ENCODE peak calls at places on chromosomes 5 and 9, in seven cellular contexts. S is A549, H is spleen, M is gastrocnemius medialis, Z is transverse colon, I is body of pancreas, R is H1. A is an unnamed sample. For H3K4me1, the result is how much of the 10 kb centered on the place peaks cover.

GRCh38 chr5:122639852-122640251 is 135.0 kb upstream of the SNX2 start:
- DNase-seq in M (no peak), S (no peak), I (no peak), H (no peak), Z (no peak), R (no peak), A (no peak)

GRCh38 chr5:3007577-3007976 is 256.1 kb upstream of the IRX2 start:
- DNase-seq in M (no peak), H (no peak), Z (no peak), I (no peak), S (no peak), R (no peak), A (no peak)

GRCh38 chr9:14433841-14434511 is 120.0 kb upstream of the NFIB start:
- DNase-seq in S (peak), R (no peak), Z (no peak), I (peak), H (no peak), M (no peak), A (no peak)

GRCh38 chr5:96079075-96079474 is 117.4 kb upstream of the ELL2 start:
- DNase-seq in Z (no peak), H (no peak), S (peak), R (no peak), I (no peak), M (no peak), A (no peak)

GRCh38 chr9:114737118-114737517 is 55.1 kb upstream of the TEX48 start:
- DNase-seq in I (no peak), S (no peak), M (no peak), R (no peak), Z (no peak), H (no peak), A (no peak)

GRCh38 chr9:133786371-133786753 is 48.2 kb upstream of the SARDH start:
- DNase-seq in I (no peak), M (no peak), R (no peak), H (peak), S (no peak), Z (peak), A (no peak)

GRCh38 chr9:134059661-134060395 is 8.0 kb downstream of the BRD3 start:
- DNase-seq in I (no peak), Z (peak), S (no peak), H (peak), R (no peak), M (no peak), A (no peak)

GRCh38 chr9:114096041-114096511 is 3.0 kb downstream of the KIF12 start:
- DNase-seq in S (no peak), M (no peak), H (peak), R (no peak), I (no peak), Z (no peak), A (no peak)

GRCh38 chr5:122515709-122516431 is 203.8 kb downstream of the SNCAIP start:
- DNase-seq in S (peak), Z (peak), R (peak), M (no peak), H (no peak), I (peak), A (peak)

GRCh38 chr9:112771359-112772214 is 21.0 kb downstream of the SNX30 start:
- DNase-seq in H (no peak), R (no peak), S (no peak), Z (no peak), M (no peak), I (no peak), A (no peak)

GRCh38 chr9:81613002-81613750 is 76.2 kb downstream of the TLE1 start:
- DNase-seq in I (no peak), H (no peak), S (no peak), M (peak), Z (peak), R (no peak), A (no peak)

GRCh38 chr9:101229606-101230005 is 155.2 kb downstream of the BAAT start:
- DNase-seq in R (no peak), Z (no peak), I (no peak), S (no peak), H (no peak), M (no peak), A (no peak)

GRCh38 chr9:2013688-2014087 is 1.5 kb upstream of the SMARCA2 start:
- DNase-seq in M (no peak), H (no peak), Z (no peak), I (no peak), R (no peak), S (no peak), A (no peak)

GRCh38 chr9:33164138-33164809 is 2.9 kb downstream of the B4GALT1 start:
- DNase-seq in R (no peak), I (no peak), Z (peak), M (no peak), H (no peak), S (no peak), A (no peak)

GRCh38 chr9:33167084-33167948 is at the start of gene B4GALT1:
- DNase-seq in S (peak), R (peak), H (peak), M (peak), Z (peak), I (peak), A (peak)

GRCh38 chr9:33163433-33164137 is 3.6 kb downstream of the B4GALT1 start:
- DNase-seq in R (no peak), S (no peak), I (no peak), M (no peak), Z (no peak), H (peak), A (no peak)

GRCh38 chr9:33166263-33167083 is 663 bp downstream of the B4GALT1 start:
- DNase-seq in M (no peak), H (no peak), Z (peak), R (no peak), I (no peak), S (no peak), A (no peak)

DNA sequence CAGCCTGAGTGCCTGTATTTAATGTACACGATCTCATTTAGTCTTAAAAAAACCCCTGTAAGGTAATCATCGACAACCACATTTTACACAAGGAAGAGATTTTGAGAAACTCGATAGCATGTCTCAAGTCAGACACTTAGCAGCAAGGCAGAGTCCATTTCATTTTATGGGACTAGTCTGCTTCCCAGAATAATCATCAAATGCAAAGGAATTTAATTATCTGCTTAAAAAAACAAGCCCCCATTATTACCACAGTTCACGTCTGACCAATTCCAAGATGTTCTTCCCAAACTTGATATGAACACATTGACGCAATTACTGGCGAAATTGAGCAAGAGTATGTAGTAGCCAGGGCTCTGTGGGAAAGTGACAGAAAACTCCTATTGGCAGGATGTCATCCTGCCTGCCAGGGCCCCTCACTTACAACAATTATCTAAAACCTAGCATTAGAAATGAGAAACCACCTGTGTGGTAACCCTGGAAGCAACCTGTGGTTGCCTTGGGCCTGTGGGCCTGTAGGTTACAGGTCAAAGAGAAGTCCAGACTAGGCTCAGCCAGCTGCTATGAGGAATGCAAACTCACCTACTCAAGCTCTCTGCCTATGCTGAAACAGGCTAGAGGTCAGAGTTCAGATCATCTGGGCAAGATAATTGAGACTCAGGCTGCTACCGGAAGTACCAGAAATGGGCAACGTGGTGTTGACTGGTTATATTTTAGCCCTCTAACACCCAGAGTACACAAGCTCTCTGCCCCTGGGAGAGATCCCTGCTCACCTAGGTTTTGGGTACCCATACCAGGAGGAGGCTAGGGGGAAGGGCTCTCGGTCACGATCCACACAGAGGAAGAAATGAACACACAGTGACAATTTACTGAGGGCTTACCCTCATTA is 1.6 kb downstream of the B4GALT1 start:
- DNase-seq in R (no peak), H (peak), S (peak), M (peak), Z (peak), I (peak), A (peak)
- TF ChIP-seq POLR2A in R (no peak), H (peak), S (no peak), M (peak), Z (peak), I (no peak), A (no peak)

GRCh38 chr9:88949961-88950340 is 41.3 kb upstream of the S1PR3 start:
- DNase-seq in R (no peak), M (no peak), Z (no peak), I (no peak), S (peak), H (no peak), A (no peak)
- H3K4me1 ChIP-seq in R (under half), M (under half), Z (under half), I (under half), S (under half), H (under half), A (under half)

DNA sequence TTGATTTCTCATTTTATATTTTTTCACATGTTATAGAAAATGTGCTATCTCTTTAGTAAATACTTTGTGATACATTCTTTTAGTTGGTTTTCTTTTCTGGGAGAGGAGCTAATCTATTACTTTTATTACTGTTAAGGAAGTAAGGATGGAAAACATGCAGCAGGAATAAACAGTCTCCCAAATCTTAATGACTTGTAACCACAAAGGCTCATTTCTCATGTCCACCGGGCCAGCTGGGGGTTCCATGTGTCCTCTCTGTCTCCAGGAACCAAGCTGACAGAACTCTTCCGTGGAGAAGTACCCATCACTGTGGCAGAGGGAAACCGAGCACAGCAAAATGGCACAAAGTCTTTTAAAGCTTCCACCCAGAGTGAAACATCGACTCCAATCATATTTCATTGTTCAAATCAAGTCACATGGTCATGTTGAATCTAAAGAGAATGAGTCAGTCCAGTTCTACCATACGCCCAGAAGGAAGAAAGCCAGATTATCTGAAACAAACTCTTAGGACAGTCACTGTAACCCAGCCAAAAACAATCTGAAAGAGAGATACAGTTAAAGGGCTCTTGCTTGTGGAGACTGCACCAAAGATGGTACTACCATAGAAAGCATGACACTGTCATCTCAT is 97.1 kb upstream of the CDH6 start:
- DNase-seq in H (no peak), S (no peak), Z (no peak), R (no peak), I (no peak), M (no peak), A (no peak)
- H3K4me3 ChIP-seq in H (no peak), S (no peak), Z (no peak), R (no peak), I (no peak), M (no peak), A (no peak)

GRCh38 chr9:3237121-3237520 is 288.7 kb downstream of the RFX3 start:
- DNase-seq in Z (no peak), R (no peak), M (no peak), H (no peak), I (no peak), S (no peak), A (no peak)

GRCh38 chr9:3235497-3235896 is 290.3 kb downstream of the RFX3 start:
- DNase-seq in M (no peak), S (no peak), H (no peak), I (no peak), Z (no peak), R (no peak), A (no peak)

GRCh38 chr9:3240651-3241268 is 285.0 kb downstream of the RFX3 start:
- DNase-seq in R (peak), Z (peak), I (peak), M (peak), S (peak), H (peak), A (peak)

GRCh38 chr9:3239240-3239639 is 286.6 kb downstream of the RFX3 start:
- DNase-seq in I (no peak), M (no peak), H (no peak), Z (no peak), R (no peak), S (no peak), A (peak)

GRCh38 chr9:3238241-3238640 is 287.6 kb downstream of the RFX3 start:
- DNase-seq in M (no peak), S (no peak), Z (no peak), R (no peak), H (no peak), I (no peak), A (no peak)
- TF ChIP-seq POLR2A in M (no peak), S (no peak), Z (no peak), R (no peak), H (no peak), I (no peak), A (no peak)

GRCh38 chr9:135889564-135890189 is 17.7 kb downstream of the CAMSAP1 start:
- DNase-seq in Z (no peak), I (no peak), S (no peak), M (no peak), R (no peak), H (no peak), A (no peak)

GRCh38 chr9:135890190-135890861 is 17.0 kb downstream of the CAMSAP1 start:
- DNase-seq in I (no peak), M (no peak), Z (no peak), H (peak), R (no peak), S (no peak), A (peak)

GRCh38 chr9:135893104-135893503 is 14.2 kb downstream of the CAMSAP1 start:
- DNase-seq in S (no peak), I (no peak), M (no peak), H (no peak), Z (no peak), R (no peak), A (no peak)

GRCh38 chr9:135888766-135889394 is 18.5 kb downstream of the CAMSAP1 start:
- DNase-seq in R (no peak), H (no peak), I (no peak), M (no peak), Z (no peak), S (no peak), A (peak)

GRCh38 chr9:135890896-135891631 is 16.3 kb downstream of the CAMSAP1 start:
- DNase-seq in R (no peak), I (no peak), Z (no peak), H (no peak), M (no peak), S (no peak), A (no peak)
- H3K4me1 ChIP-seq in R (under half), I (under half), Z (under half), H (under half), M (half or more), S (under half), A (under half)

DNA sequence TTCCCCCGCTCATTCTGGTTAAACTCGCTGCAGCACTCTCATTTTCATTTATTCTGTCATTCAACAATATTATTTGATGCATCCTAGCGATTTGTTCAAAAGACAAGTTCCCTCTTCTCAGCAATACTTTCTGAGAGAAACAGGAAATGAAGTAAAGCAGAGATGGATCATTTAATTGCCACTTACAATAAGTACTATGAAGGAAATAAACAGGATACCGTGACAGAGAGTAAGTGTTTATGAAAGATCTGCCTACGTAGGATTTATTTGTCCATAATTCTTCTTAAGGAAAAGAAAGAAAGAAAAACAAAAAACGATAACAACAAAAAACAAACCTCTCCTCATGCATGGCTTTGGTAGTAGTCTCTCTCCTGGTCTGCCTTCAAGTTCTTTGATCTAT is 406.8 kb upstream of the ZNF608 start:
- DNase-seq in R (no peak), S (no peak), H (no peak), Z (no peak), I (no peak), M (no peak), A (no peak)
- H3K4me3 ChIP-seq in R (no peak), S (no peak), H (no peak), Z (no peak), I (no peak), M (no peak), A (no peak)

DNA sequence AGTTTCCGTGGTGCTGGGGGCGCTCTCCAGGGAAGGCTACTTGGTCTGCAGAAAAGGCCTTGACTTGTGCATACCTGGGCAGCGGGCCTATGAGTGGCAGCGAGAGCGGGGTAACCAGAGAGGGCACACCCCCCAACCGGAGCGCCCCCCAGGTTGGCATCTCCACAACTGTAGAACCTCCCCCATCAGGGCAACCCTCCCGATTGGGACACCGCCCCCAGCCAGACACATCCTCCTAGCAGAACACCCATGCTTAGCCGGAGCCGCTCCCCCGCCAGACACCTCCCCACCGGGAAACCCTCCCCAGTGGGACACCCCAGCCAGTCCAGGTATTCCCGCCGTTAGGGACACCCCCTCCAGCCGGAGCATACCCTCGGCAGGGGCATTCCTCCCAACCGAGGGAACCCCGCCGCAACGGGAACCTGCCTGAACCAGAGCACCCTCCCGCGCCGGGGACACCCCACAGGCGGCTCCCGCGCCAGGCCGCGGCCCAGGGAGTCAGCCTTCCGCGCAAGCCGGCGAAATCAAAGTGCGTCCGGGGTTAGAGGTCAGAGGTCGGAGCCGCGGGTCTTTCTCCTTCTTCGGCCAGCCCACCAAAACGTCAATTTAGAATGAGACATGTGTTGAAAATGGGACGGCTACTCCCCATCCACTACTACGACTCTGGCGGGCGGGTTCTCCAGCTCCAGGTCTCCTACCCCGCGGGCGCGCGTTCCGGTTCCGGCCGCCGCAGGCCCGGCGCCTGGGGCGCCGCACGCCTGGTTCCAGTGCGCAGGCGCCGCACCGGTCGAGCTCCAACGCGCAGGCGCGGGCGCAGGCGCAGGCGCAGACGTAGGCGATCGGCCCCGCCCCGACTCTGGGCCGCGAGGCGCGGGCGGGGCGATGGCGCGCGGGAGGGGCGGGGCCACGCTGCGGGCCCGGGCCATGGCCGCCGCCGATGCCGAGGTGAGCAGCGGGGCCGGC is at the start of gene EHMT1:
- DNase-seq in H (peak), R (peak), I (peak), M (peak), S (peak), Z (peak), A (peak)
- TF ChIP-seq POLR2A in H (peak), R (no peak), I (peak), M (peak), S (peak), Z (peak), A (peak)

GRCh38 chr5:115841382-115842088 is at the start of the genes AP3S1 and ATG12:
- DNase-seq in Z (peak), R (peak), M (peak), H (peak), S (peak), I (peak), A (peak)

GRCh38 chr5:115844321-115844817 is 2.6 kb downstream of the AP3S1 start:
- DNase-seq in Z (no peak), I (no peak), R (no peak), S (no peak), M (no peak), H (no peak), A (no peak)

GRCh38 chr5:115842952-115843351 is 1.2 kb downstream of the AP3S1 start:
- DNase-seq in H (no peak), R (no peak), Z (no peak), M (no peak), S (no peak), I (no peak), A (no peak)

GRCh38 chr5:115842089-115842881 is 550 bp downstream of the AP3S1 start:
- DNase-seq in H (no peak), I (peak), R (no peak), S (peak), M (no peak), Z (no peak), A (peak)

GRCh38 chr5:115843444-115844130 is 1.9 kb downstream of the AP3S1 start:
- DNase-seq in Z (no peak), I (no peak), H (no peak), S (no peak), R (no peak), M (no peak), A (no peak)
- H3K4me1 ChIP-seq in Z (under half), I (half or more), H (half or more), S (under half), R (under half), M (under half), A (under half)

GRCh38 chr9:21558627-21559401 is 76.7 kb upstream of the IFNE start:
- DNase-seq in Z (no peak), I (no peak), M (no peak), S (peak), H (no peak), R (no peak), A (no peak)

GRCh38 chr9:21556581-21557427 is 74.7 kb upstream of the IFNE start:
- DNase-seq in S (no peak), R (no peak), Z (no peak), I (no peak), H (no peak), M (no peak), A (no peak)

GRCh38 chr9:21555911-21556310 is 73.8 kb upstream of the IFNE start:
- DNase-seq in H (no peak), S (peak), I (no peak), R (no peak), Z (no peak), M (no peak), A (no peak)

GRCh38 chr9:21558079-21558478 is 76.0 kb upstream of the IFNE start:
- DNase-seq in Z (no peak), S (no peak), I (no peak), R (no peak), H (no peak), M (no peak), A (no peak)

GRCh38 chr9:21557428-21557768 is 75.3 kb upstream of the IFNE start:
- DNase-seq in I (no peak), Z (no peak), M (no peak), S (no peak), R (no peak), H (no peak), A (no peak)
- H3K4me3 ChIP-seq in I (no peak), Z (no peak), M (no peak), S (peak), R (no peak), H (no peak), A (no peak)

GRCh38 chr9:69532359-69532758 is 139.8 kb downstream of the APBA1 start:
- DNase-seq in Z (no peak), R (no peak), S (no peak), M (no peak), I (no peak), H (no peak), A (no peak)
- TF ChIP-seq POLR2A in Z (no peak), R (no peak), S (no peak), M (no peak), I (no peak), H (no peak), A (no peak)

A was measured in prostate gland.